ENCODE peak calls at places on chromosomes 13 and 19, in ten cellular contexts. A, Y, R, X, G, H, M, K, I and L are unnamed samples.

GRCh38 chr19:40640744-40641143 is 39.6 kb downstream of the LTBP4 start:
- ATAC-seq in I (no peak), A (peak; percentile 33), M (peak; percentile 51), R (no peak), Y (peak; percentile 22), G (no peak), K (peak; percentile 28), X (no peak), H (no peak), L (no peak)

GRCh38 chr13:99661791-99662190 is 160.5 kb downstream of the TM9SF2 start:
- ATAC-seq in Y (no peak), K (no peak), G (no peak), R (no peak), A (no peak), I (no peak), H (no peak), M (no peak), X (no peak), L (no peak)

GRCh38 chr13:72127031-72127430 is 260.0 kb upstream of the DACH1 start:
- ATAC-seq in M (no peak), Y (no peak), X (no peak), G (no peak), K (peak; percentile 33), H (no peak), I (no peak), A (no peak), R (no peak), L (no peak)

GRCh38 chr19:4379383-4380253 is 20.7 kb downstream of the SH3GL1 start:
- ATAC-seq in H (no peak), A (no peak), R (peak; percentile 49), X (peak; percentile 55), M (no peak), K (peak; percentile 86), G (peak; percentile 52), Y (no peak), I (peak; percentile 31), L (peak; percentile 17)

GRCh38 chr19:39428309-39429112 is 7.2 kb downstream of the RPS16 start:
- ATAC-seq in I (no peak), R (no peak), X (peak; percentile 1), Y (peak; percentile 89), M (peak; percentile 90), K (peak; percentile 75), G (no peak), A (peak; percentile 73), H (peak; percentile 70), L (peak; percentile 86)

GRCh38 chr19:42303101-42303464 is 659 bp upstream of the PAFAH1B3 start:
- ATAC-seq in H (no peak), R (no peak), G (no peak), Y (no peak), X (no peak), M (no peak), I (no peak), K (no peak), A (no peak), L (no peak)

GRCh38 chr13:97659602-97660001 is 225.6 kb downstream of the RAP2A start:
- ATAC-seq in K (no peak), I (no peak), R (no peak), H (no peak), A (peak; percentile 60), M (peak; percentile 71), G (peak; percentile 35), Y (peak; percentile 42), X (no peak), L (no peak)

GRCh38 chr13:106714271-106714670 is 146.3 kb upstream of the ARGLU1 start:
- ATAC-seq in R (no peak), X (no peak), I (no peak), A (no peak), H (no peak), M (no peak), Y (no peak), G (no peak), K (no peak), L (peak; percentile 62)

GRCh38 chr13:32663660-32664059 is 77.4 kb downstream of the PDS5B start:
- ATAC-seq in I (no peak), Y (no peak), A (no peak), H (no peak), X (no peak), G (no peak), M (no peak), R (no peak), K (no peak), L (no peak)

GRCh38 chr19:12899891-12900518 is 9.0 kb downstream of the GCDH start:
- ATAC-seq in Y (no peak), X (no peak), I (no peak), A (no peak), H (no peak), K (no peak), R (peak; percentile 76), M (no peak), G (peak; percentile 29), L (no peak)

GRCh38 chr19:19637523-19638251 is 5.8 kb downstream of the GMIP start:
- ATAC-seq in G (no peak), Y (no peak), X (peak; percentile 8), A (no peak), M (no peak), I (no peak), R (no peak), H (no peak), K (no peak), L (no peak)